ENCODE peak calls at places on chromosomes 5 and 9, in four cellular contexts. P is hepatocyte; Y is CD8-positive, alpha-beta T cell; B is fibroblast of pulmonary artery. J is an unnamed sample.

GRCh38 chr9:95264954-95265615 is 52.4 kb downstream of the FANCC start:
- DNase-seq in P (peak), Y (no peak), B (peak), J (no peak)

GRCh38 chr5:123610665-123611406 is 98.9 kb downstream of the CSNK1G3 start:
- DNase-seq in P (peak), Y (no peak), B (peak), J (no peak)

GRCh38 chr5:173557123-173557903 is 59.1 kb downstream of the BOD1 start:
- DNase-seq in P (no peak), Y (no peak), B (no peak), J (no peak)

GRCh38 chr5:179588166-179588565 is 35.3 kb downstream of the HNRNPH1 start:
- DNase-seq in P (no peak), Y (no peak), B (no peak), J (no peak)

GRCh38 chr5:169013846-169014245 is 287.1 kb downstream of the SLIT3 start:
- DNase-seq in P (peak), Y (no peak), B (no peak), J (no peak)

GRCh38 chr9:131441441-131441840 is 47.6 kb downstream of the PRRC2B start:
- DNase-seq in P (no peak), Y (no peak), B (no peak), J (no peak)

GRCh38 chr5:132681983-132682382 is 8.2 kb downstream of the IL4 start:
- DNase-seq in P (no peak), Y (no peak), B (no peak), J (no peak)

GRCh38 chr9:116234091-116234490 is 80.5 kb downstream of the PAPPA start:
- DNase-seq in P (peak), Y (no peak), B (peak), J (no peak)

GRCh38 chr5:149170292-149170691 is 29.0 kb downstream of the ABLIM3 start:
- DNase-seq in P (no peak), Y (no peak), B (no peak), J (no peak)

GRCh38 chr5:68134033-68134668 is 81.4 kb upstream of the PIK3R1 start:
- DNase-seq in P (peak), Y (no peak), B (peak), J (no peak)

GRCh38 chr9:70954126-70954525 is 167.3 kb downstream of the TRPM3 start:
- DNase-seq in P (peak), Y (no peak), B (peak), J (no peak)

GRCh38 chr9:16221350-16221749 is 649.1 kb downstream of the BNC2 start:
- DNase-seq in P (no peak), Y (no peak), B (no peak), J (no peak)

GRCh38 chr5:89246252-89246651 is 363.3 kb upstream of the MEF2C start:
- DNase-seq in P (no peak), Y (no peak), B (no peak), J (no peak)

GRCh38 chr5:36575367-36575781 is 31.0 kb upstream of the SLC1A3 start:
- DNase-seq in P (no peak), Y (no peak), B (peak), J (no peak)

GRCh38 chr5:75551471-75551870 is 39.8 kb downstream of the POLK start:
- DNase-seq in P (no peak), Y (no peak), B (peak), J (no peak)

GRCh38 chr5:173175523-173175922 is 31.2 kb downstream of the BNIP1 start:
- DNase-seq in P (no peak), Y (no peak), B (no peak), J (no peak)

GRCh38 chr5:126811515-126812198 is 34.7 kb downstream of the LMNB1 start:
- DNase-seq in P (no peak), Y (no peak), B (peak), J (peak)

GRCh38 chr5:172284275-172284971 is 859 bp upstream of the UBTD2 start:
- DNase-seq in P (peak), Y (no peak), B (no peak), J (no peak)

GRCh38 chr5:43268188-43268820 is 44.9 kb downstream of the HMGCS1 start:
- DNase-seq in P (no peak), Y (no peak), B (no peak), J (no peak)

GRCh38 chr5:92980491-92980890 is 600.5 kb downstream of the NR2F1-AS1 start:
- DNase-seq in P (no peak), Y (no peak), B (peak), J (no peak)

GRCh38 chr9:109319072-109319630 is 1.7 kb downstream of the EPB41L4B start:
- DNase-seq in P (peak), Y (no peak), B (no peak), J (no peak)
- TF ChIP-seq CTCF in P (no peak), Y (no peak), B (no peak), J (no peak)

GRCh38 chr9:83596899-83597504 is 25.9 kb upstream of the IDNK start:
- DNase-seq in P (peak), Y (no peak), B (peak), J (peak)
- TF ChIP-seq CTCF in P (peak), Y (peak), B (peak), J (peak)

DNA sequence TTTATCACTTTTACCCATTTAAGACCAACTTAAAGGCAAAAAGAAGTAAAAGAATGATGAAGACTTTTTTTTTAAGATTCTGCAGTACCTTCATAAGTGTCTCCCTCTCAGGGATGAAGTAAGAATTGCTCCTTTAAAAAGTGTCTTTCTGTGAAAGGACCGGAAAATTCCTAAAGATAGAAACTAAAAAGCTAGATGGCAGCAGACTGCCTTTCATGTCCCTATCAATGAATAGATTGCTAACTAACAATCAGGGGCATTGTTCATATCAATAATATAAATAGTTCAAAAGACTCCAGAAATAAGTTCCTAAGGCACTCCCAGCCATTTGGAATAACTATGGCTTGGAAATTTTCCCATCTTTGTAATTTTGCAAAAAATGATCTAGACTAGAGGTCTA is 558.0 kb downstream of the PDE4D start:
- DNase-seq in P (no peak), Y (no peak), B (no peak), J (no peak)
- TF ChIP-seq CTCF in P (no peak), Y (no peak), B (no peak), J (no peak)

GRCh38 chr5:84239509-84239908 is 145.2 kb downstream of the EDIL3 start:
- DNase-seq in P (no peak), Y (no peak), B (peak), J (no peak)

GRCh38 chr5:84231390-84231789 is 153.3 kb downstream of the EDIL3 start:
- DNase-seq in P (no peak), Y (no peak), B (no peak), J (no peak)

GRCh38 chr5:84242286-84242685 is 142.4 kb downstream of the EDIL3 start:
- DNase-seq in P (peak), Y (no peak), B (peak), J (no peak)

DNA sequence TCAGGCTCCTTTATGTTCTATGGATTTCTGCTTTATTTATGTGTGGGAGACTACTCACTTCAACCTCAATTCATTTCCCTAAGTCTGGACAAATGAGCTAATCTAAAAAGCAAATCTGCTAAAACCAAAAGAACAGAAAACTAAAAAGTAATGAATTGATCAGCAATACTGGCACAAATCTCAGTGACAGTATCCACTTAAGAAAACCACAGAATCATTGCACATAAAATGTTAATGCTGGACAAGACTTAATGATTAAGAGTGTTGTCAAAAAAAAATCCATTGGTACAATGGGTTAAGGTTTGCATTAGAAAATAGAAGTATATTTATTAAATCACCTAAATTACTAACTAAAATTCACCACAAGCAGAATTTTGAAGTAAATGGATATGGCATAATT is 147.6 kb downstream of the EDIL3 start:
- DNase-seq in P (no peak), Y (no peak), B (no peak), J (no peak)
- TF ChIP-seq CTCF in P (no peak), Y (no peak), B (no peak), J (no peak)

GRCh38 chr5:159917919-159918487 is 1.7 kb downstream of the ADRA1B start:
- DNase-seq in P (no peak), Y (no peak), B (no peak), J (no peak)

GRCh38 chr5:159913048-159913447 is 3.2 kb upstream of the ADRA1B start:
- DNase-seq in P (peak), Y (no peak), B (peak), J (no peak)

GRCh38 chr5:159913481-159913880 is 2.8 kb upstream of the ADRA1B start:
- DNase-seq in P (no peak), Y (no peak), B (peak), J (no peak)

GRCh38 chr5:159916841-159917761 is 819 bp downstream of the ADRA1B start:
- DNase-seq in P (no peak), Y (no peak), B (no peak), J (no peak)

GRCh38 chr5:159915913-159916840 is at the start of gene ADRA1B:
- DNase-seq in P (peak), Y (peak), B (peak), J (peak)
- TF ChIP-seq CTCF in P (peak), Y (no peak), B (peak), J (no peak)

DNA sequence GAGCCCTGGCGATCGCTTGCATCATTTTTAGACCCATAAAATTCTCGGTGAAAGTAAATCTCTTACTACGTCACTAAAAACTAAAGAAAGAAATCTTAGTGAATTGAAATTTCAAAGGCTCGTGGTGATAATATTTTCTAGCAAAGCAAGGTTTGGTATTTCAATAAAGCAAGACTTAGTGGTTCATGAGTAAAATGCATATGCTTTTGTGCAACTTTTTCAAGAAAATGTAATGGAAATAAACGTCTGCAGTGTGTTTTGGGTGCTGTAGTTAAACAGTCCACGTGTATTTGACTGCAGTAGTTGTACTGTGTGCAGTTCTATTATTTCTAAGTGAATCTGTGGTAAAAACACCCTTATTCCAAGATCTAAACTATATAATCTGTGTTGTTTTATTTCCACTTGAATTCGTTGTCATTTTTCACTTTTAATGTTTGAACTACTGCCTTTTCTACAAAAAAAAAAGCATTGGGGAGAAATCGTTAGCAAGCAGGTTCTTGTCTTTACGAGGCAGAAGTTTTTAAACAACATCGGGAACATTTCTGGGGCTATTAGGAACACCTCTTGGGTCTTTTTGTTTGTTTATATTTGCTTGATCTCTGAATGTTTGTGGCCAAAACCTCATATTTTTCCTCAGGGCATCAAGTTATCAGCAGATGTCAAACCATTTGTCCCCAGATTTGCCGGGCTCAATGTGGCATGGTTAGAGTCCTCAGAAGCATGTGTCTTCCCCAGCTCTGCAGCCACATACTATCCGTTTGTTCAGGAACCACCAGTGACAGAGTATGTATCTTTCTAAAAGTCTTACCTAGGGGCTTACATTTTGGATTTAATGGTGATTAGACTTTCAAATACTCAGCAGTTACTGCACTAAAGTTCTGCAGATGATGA is 960 bp downstream of the SECISBP2 start:
- DNase-seq in P (no peak), Y (no peak), B (no peak), J (no peak)
- TF ChIP-seq CTCF in P (no peak), Y (peak), B (no peak), J (peak)

DNA sequence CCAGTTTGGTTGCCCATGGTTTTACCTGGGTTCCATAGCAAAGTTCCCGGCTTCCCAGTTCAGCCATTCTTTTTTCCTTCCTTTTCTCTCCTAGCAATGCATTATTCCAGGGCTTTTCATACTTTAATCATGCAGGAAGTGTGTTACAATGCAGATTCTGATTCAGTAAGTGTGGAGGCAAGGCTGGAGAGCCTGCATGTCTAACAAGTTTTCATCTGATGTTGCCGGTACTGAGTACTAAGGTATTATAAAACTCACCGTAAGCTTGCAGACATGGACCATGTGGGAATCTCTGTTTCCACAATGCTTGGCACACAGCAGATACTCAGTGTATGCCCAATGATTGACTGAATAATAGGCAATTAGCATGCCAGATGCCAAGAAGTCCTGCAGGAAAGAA is 102.9 kb upstream of the SHB start:
- DNase-seq in P (no peak), Y (no peak), B (no peak), J (no peak)
- TF ChIP-seq CTCF in P (no peak), Y (no peak), B (no peak), J (no peak)